ENCODE peak calls at places on chromosomes 1 and 21, in five cellular contexts. N is RWPE1, J is omental fat pad, Z is T47D, S is HTR-8/SVneo. P is an unnamed sample.

GRCh38 chr1:207423560-207424292 is 30.4 kb upstream of the CR2 start:
- DNase-seq in N (no peak), J (no peak), Z (peak; percentile 13), S (no peak), P (no peak)

GRCh38 chr1:39637301-39637700 is 2.1 kb downstream of the HEYL start:
- DNase-seq in N (no peak), J (no peak), Z (no peak), S (no peak), P (no peak)

GRCh38 chr1:30658014-30658336 is 65.4 kb downstream of the MATN1 start:
- DNase-seq in N (no peak), J (no peak), Z (no peak), S (no peak), P (no peak)

GRCh38 chr1:8238141-8239038 is 79.5 kb upstream of the SLC45A1 start:
- DNase-seq in N (no peak), J (no peak), Z (no peak), S (no peak), P (peak; percentile 71)

GRCh38 chr1:228079601-228080263 is 2.8 kb upstream of the ARF1 start:
- DNase-seq in N (no peak), J (no peak), Z (no peak), S (no peak), P (no peak)

GRCh38 chr1:63063367-63063766 is 259.0 kb upstream of the FOXD3 start:
- DNase-seq in N (no peak), J (no peak), Z (no peak), S (no peak), P (no peak)

GRCh38 chr1:81799939-81800740 is 594 bp upstream of the ADGRL2 start:
- DNase-seq in N (peak; percentile 19), J (no peak), Z (no peak), S (peak; percentile 36), P (peak; percentile 33)

GRCh38 chr1:7954683-7955082 is 6.8 kb upstream of the PARK7 start:
- DNase-seq in N (no peak), J (no peak), Z (no peak), S (no peak), P (no peak)

GRCh38 chr1:236204043-236204442 is 61.7 kb downstream of the GPR137B start:
- DNase-seq in N (no peak), J (no peak), Z (no peak), S (no peak), P (peak; percentile 57)

GRCh38 chr21:42125571-42126544 is 54.7 kb downstream of the UMODL1 start:
- DNase-seq in N (no peak), J (no peak), Z (peak; percentile 54), S (peak; percentile 32), P (peak; percentile 35)

GRCh38 chr1:93338426-93338825 is 7.3 kb upstream of the DR1 start:
- DNase-seq in N (peak; percentile 80), J (no peak), Z (no peak), S (peak; percentile 70), P (peak; percentile 92)

GRCh38 chr1:222165625-222166024 is 382.3 kb downstream of the HHIPL2 start:
- DNase-seq in N (no peak), J (no peak), Z (no peak), S (no peak), P (no peak)

GRCh38 chr1:248924696-248925532 is 18.9 kb downstream of the PGBD2 start:
- DNase-seq in N (peak; percentile 26), J (no peak), Z (peak; percentile 81), S (peak; percentile 42), P (peak; percentile 47)

GRCh38 chr1:58465825-58466617 is 80.5 kb downstream of the OMA1 start:
- DNase-seq in N (no peak), J (no peak), Z (no peak), S (no peak), P (peak; percentile 56)

GRCh38 chr1:172637522-172637921 is 21.4 kb upstream of the FASLG start:
- DNase-seq in N (peak; percentile 52), J (no peak), Z (no peak), S (peak; percentile 42), P (peak; percentile 85)

GRCh38 chr1:61358770-61359455 is 276.6 kb downstream of the NFIA start:
- DNase-seq in N (peak; percentile 31), J (no peak), Z (no peak), S (no peak), P (peak; percentile 63)

GRCh38 chr1:153490272-153491051 is 30.0 kb upstream of the S100A7 start:
- DNase-seq in N (peak; percentile 85), J (peak; percentile 59), Z (no peak), S (peak; percentile 55), P (peak; percentile 98)

GRCh38 chr1:19309123-19309813 is 2.7 kb downstream of the AKR7A2 start:
- DNase-seq in N (no peak), J (no peak), Z (no peak), S (no peak), P (peak; percentile 53)

GRCh38 chr1:100302756-100303155 is 36.7 kb downstream of the RTCA start:
- DNase-seq in N (no peak), J (no peak), Z (no peak), S (no peak), P (no peak)

GRCh38 chr1:11478571-11479374 is at the start of gene DISP3:
- DNase-seq in N (peak; percentile 92), J (no peak), Z (peak; percentile 81), S (peak; percentile 83), P (peak; percentile 28)

GRCh38 chr1:219088778-219089557 is 84.7 kb upstream of the LYPLAL1 start:
- DNase-seq in N (peak; percentile 90), J (peak; percentile 47), Z (no peak), S (peak; percentile 48), P (peak; percentile 97)

GRCh38 chr1:231272880-231273279 is 31.9 kb downstream of the GNPAT start:
- DNase-seq in N (no peak), J (no peak), Z (no peak), S (no peak), P (peak; percentile 47)

GRCh38 chr21:44455524-44456206 is 355 bp downstream of the LRRC3 start:
- DNase-seq in N (peak; percentile 45), J (no peak), Z (peak; percentile 65), S (peak; percentile 56), P (no peak)

GRCh38 chr21:41620982-41621381 is 113.0 kb upstream of the TMPRSS2 start:
- DNase-seq in N (no peak), J (no peak), Z (no peak), S (no peak), P (peak; percentile 20)

GRCh38 chr1:179816196-179816960 is 61.2 kb downstream of the TOR1AIP2 start:
- DNase-seq in N (no peak), J (no peak), Z (no peak), S (no peak), P (no peak)

GRCh38 chr1:5917281-5917590 is 75.0 kb downstream of the NPHP4 start:
- DNase-seq in N (no peak), J (no peak), Z (no peak), S (no peak), P (no peak)

GRCh38 chr1:6727535-6727934 is 25.9 kb upstream of the DNAJC11 start:
- DNase-seq in N (peak; percentile 54), J (peak; percentile 30), Z (peak; percentile 66), S (peak; percentile 49), P (peak; percentile 58)

GRCh38 chr1:156692958-156693857 is 12.2 kb downstream of the CRABP2 start:
- DNase-seq in N (no peak), J (no peak), Z (peak; percentile 95), S (no peak), P (peak; percentile 47)

P was measured in bronchial epithelial cell.